ENCODE peak calls at places on chromosomes 13 and 19, in ten cellular contexts. One of them, this sample, is unnamed.

GRCh38 chr13:37383856-37384255 is 214.7 kb downstream of the POSTN start:
- DNase-seq in WERI-Rb-1: no peak
- DNase-seq in stimulated activated CD4-positive, alpha-beta T cell treated with anti-CD3 and anti-CD28 coated beads, TNF-alpha, amount 100 ng/mL, for 48 hours: no peak
- DNase-seq in pancreas: no peak
- DNase-seq in fibroblast of lung: no peak
- DNase-seq in amygdala: no peak
- DNase-seq in KG1: no peak
- DNase-seq in IMR-90: no peak
- DNase-seq in stimulated activated CD8-positive, alpha-beta memory T cell treated with anti-CD3 and anti-CD28 coated beads, Interleukin-2, amount 100 ng/mL, for 48 hours: no peak
- DNase-seq in astrocyte: no peak
- DNase-seq in this sample: no peak

GRCh38 chr13:94726425-94726824 is 14.1 kb upstream of the SOX21 start:
- DNase-seq in WERI-Rb-1: no peak
- DNase-seq in stimulated activated CD4-positive, alpha-beta T cell treated with anti-CD3 and anti-CD28 coated beads, TNF-alpha, amount 100 ng/mL, for 48 hours: no peak
- DNase-seq in pancreas: no peak
- DNase-seq in fibroblast of lung: no peak
- DNase-seq in amygdala: no peak
- DNase-seq in KG1: no peak
- DNase-seq in IMR-90: no peak
- DNase-seq in stimulated activated CD8-positive, alpha-beta memory T cell treated with anti-CD3 and anti-CD28 coated beads, Interleukin-2, amount 100 ng/mL, for 48 hours: no peak
- DNase-seq in astrocyte: no peak
- DNase-seq in this sample: no peak

GRCh38 chr19:39130337-39131254 is 5.0 kb downstream of the PAK4 start:
- DNase-seq in WERI-Rb-1: no peak
- DNase-seq in stimulated activated CD4-positive, alpha-beta T cell treated with anti-CD3 and anti-CD28 coated beads, TNF-alpha, amount 100 ng/mL, for 48 hours: no peak
- DNase-seq in pancreas: no peak
- DNase-seq in fibroblast of lung: no peak
- DNase-seq in amygdala: no peak
- DNase-seq in KG1: no peak
- DNase-seq in IMR-90: no peak
- DNase-seq in stimulated activated CD8-positive, alpha-beta memory T cell treated with anti-CD3 and anti-CD28 coated beads, Interleukin-2, amount 100 ng/mL, for 48 hours: no peak
- DNase-seq in astrocyte: no peak
- DNase-seq in this sample: no peak

GRCh38 chr19:46471116-46471733 is at the start of gene PNMA8A:
- DNase-seq in WERI-Rb-1: peak
- DNase-seq in stimulated activated CD4-positive, alpha-beta T cell treated with anti-CD3 and anti-CD28 coated beads, TNF-alpha, amount 100 ng/mL, for 48 hours: no peak
- DNase-seq in pancreas: peak
- DNase-seq in fibroblast of lung: peak
- DNase-seq in amygdala: peak
- DNase-seq in KG1: no peak
- DNase-seq in IMR-90: peak
- DNase-seq in stimulated activated CD8-positive, alpha-beta memory T cell treated with anti-CD3 and anti-CD28 coated beads, Interleukin-2, amount 100 ng/mL, for 48 hours: no peak
- DNase-seq in astrocyte: peak
- DNase-seq in this sample: no peak

GRCh38 chr19:8304841-8305621 is 3.1 kb downstream of the CD320 start:
- DNase-seq in WERI-Rb-1: peak
- DNase-seq in stimulated activated CD4-positive, alpha-beta T cell treated with anti-CD3 and anti-CD28 coated beads, TNF-alpha, amount 100 ng/mL, for 48 hours: no peak
- DNase-seq in pancreas: peak
- DNase-seq in fibroblast of lung: no peak
- DNase-seq in amygdala: no peak
- DNase-seq in KG1: no peak
- DNase-seq in IMR-90: no peak
- DNase-seq in stimulated activated CD8-positive, alpha-beta memory T cell treated with anti-CD3 and anti-CD28 coated beads, Interleukin-2, amount 100 ng/mL, for 48 hours: no peak
- DNase-seq in astrocyte: no peak
- DNase-seq in this sample: no peak

GRCh38 chr19:18895038-18895827 is 725 bp downstream of the CERS1 start:
- DNase-seq in WERI-Rb-1: peak
- DNase-seq in stimulated activated CD4-positive, alpha-beta T cell treated with anti-CD3 and anti-CD28 coated beads, TNF-alpha, amount 100 ng/mL, for 48 hours: no peak
- DNase-seq in pancreas: peak
- DNase-seq in fibroblast of lung: peak
- DNase-seq in amygdala: peak
- DNase-seq in KG1: peak
- DNase-seq in IMR-90: no peak
- DNase-seq in stimulated activated CD8-positive, alpha-beta memory T cell treated with anti-CD3 and anti-CD28 coated beads, Interleukin-2, amount 100 ng/mL, for 48 hours: no peak
- DNase-seq in astrocyte: no peak
- DNase-seq in this sample: no peak

GRCh38 chr13:41054919-41055619 is 6.2 kb upstream of the WBP4 start:
- DNase-seq in WERI-Rb-1: no peak
- DNase-seq in stimulated activated CD4-positive, alpha-beta T cell treated with anti-CD3 and anti-CD28 coated beads, TNF-alpha, amount 100 ng/mL, for 48 hours: no peak
- DNase-seq in pancreas: no peak
- DNase-seq in fibroblast of lung: no peak
- DNase-seq in amygdala: no peak
- DNase-seq in KG1: no peak
- DNase-seq in IMR-90: no peak
- DNase-seq in stimulated activated CD8-positive, alpha-beta memory T cell treated with anti-CD3 and anti-CD28 coated beads, Interleukin-2, amount 100 ng/mL, for 48 hours: no peak
- DNase-seq in astrocyte: no peak
- DNase-seq in this sample: no peak

GRCh38 chr13:109243311-109243951 is 543.0 kb downstream of the IRS2 start:
- DNase-seq in WERI-Rb-1: no peak
- DNase-seq in stimulated activated CD4-positive, alpha-beta T cell treated with anti-CD3 and anti-CD28 coated beads, TNF-alpha, amount 100 ng/mL, for 48 hours: no peak
- DNase-seq in pancreas: no peak
- DNase-seq in fibroblast of lung: peak
- DNase-seq in amygdala: peak
- DNase-seq in KG1: no peak
- DNase-seq in IMR-90: peak
- DNase-seq in stimulated activated CD8-positive, alpha-beta memory T cell treated with anti-CD3 and anti-CD28 coated beads, Interleukin-2, amount 100 ng/mL, for 48 hours: no peak
- DNase-seq in astrocyte: peak
- DNase-seq in this sample: no peak

GRCh38 chr13:72689181-72689696 is 38.2 kb downstream of the MZT1 start:
- DNase-seq in WERI-Rb-1: no peak
- DNase-seq in stimulated activated CD4-positive, alpha-beta T cell treated with anti-CD3 and anti-CD28 coated beads, TNF-alpha, amount 100 ng/mL, for 48 hours: no peak
- DNase-seq in pancreas: no peak
- DNase-seq in fibroblast of lung: peak
- DNase-seq in amygdala: no peak
- DNase-seq in KG1: no peak
- DNase-seq in IMR-90: no peak
- DNase-seq in stimulated activated CD8-positive, alpha-beta memory T cell treated with anti-CD3 and anti-CD28 coated beads, Interleukin-2, amount 100 ng/mL, for 48 hours: no peak
- DNase-seq in astrocyte: peak
- DNase-seq in this sample: no peak

GRCh38 chr13:51241720-51242119 is 19.5 kb downstream of the FAM124A start:
- DNase-seq in WERI-Rb-1: no peak
- DNase-seq in stimulated activated CD4-positive, alpha-beta T cell treated with anti-CD3 and anti-CD28 coated beads, TNF-alpha, amount 100 ng/mL, for 48 hours: no peak
- DNase-seq in pancreas: no peak
- DNase-seq in fibroblast of lung: no peak
- DNase-seq in amygdala: no peak
- DNase-seq in KG1: no peak
- DNase-seq in IMR-90: no peak
- DNase-seq in stimulated activated CD8-positive, alpha-beta memory T cell treated with anti-CD3 and anti-CD28 coated beads, Interleukin-2, amount 100 ng/mL, for 48 hours: no peak
- DNase-seq in astrocyte: no peak
- DNase-seq in this sample: no peak

GRCh38 chr13:57553932-57554331 is 77.6 kb upstream of the PCDH17 start:
- DNase-seq in WERI-Rb-1: no peak
- DNase-seq in stimulated activated CD4-positive, alpha-beta T cell treated with anti-CD3 and anti-CD28 coated beads, TNF-alpha, amount 100 ng/mL, for 48 hours: no peak
- DNase-seq in pancreas: no peak
- DNase-seq in fibroblast of lung: no peak
- DNase-seq in amygdala: no peak
- DNase-seq in KG1: no peak
- DNase-seq in IMR-90: no peak
- DNase-seq in stimulated activated CD8-positive, alpha-beta memory T cell treated with anti-CD3 and anti-CD28 coated beads, Interleukin-2, amount 100 ng/mL, for 48 hours: no peak
- DNase-seq in astrocyte: no peak
- DNase-seq in this sample: no peak

GRCh38 chr19:35109395-35110112 is 6.1 kb upstream of the FXYD3 start:
- DNase-seq in WERI-Rb-1: peak
- DNase-seq in stimulated activated CD4-positive, alpha-beta T cell treated with anti-CD3 and anti-CD28 coated beads, TNF-alpha, amount 100 ng/mL, for 48 hours: no peak
- DNase-seq in pancreas: no peak
- DNase-seq in fibroblast of lung: no peak
- DNase-seq in amygdala: peak
- DNase-seq in KG1: no peak
- DNase-seq in IMR-90: no peak
- DNase-seq in stimulated activated CD8-positive, alpha-beta memory T cell treated with anti-CD3 and anti-CD28 coated beads, Interleukin-2, amount 100 ng/mL, for 48 hours: no peak
- DNase-seq in astrocyte: no peak
- DNase-seq in this sample: no peak

GRCh38 chr19:35692010-35692409 is 12.3 kb upstream of the ZBTB32 start:
- DNase-seq in WERI-Rb-1: no peak
- DNase-seq in stimulated activated CD4-positive, alpha-beta T cell treated with anti-CD3 and anti-CD28 coated beads, TNF-alpha, amount 100 ng/mL, for 48 hours: no peak
- DNase-seq in pancreas: peak
- DNase-seq in fibroblast of lung: no peak
- DNase-seq in amygdala: no peak
- DNase-seq in KG1: no peak
- DNase-seq in IMR-90: no peak
- DNase-seq in stimulated activated CD8-positive, alpha-beta memory T cell treated with anti-CD3 and anti-CD28 coated beads, Interleukin-2, amount 100 ng/mL, for 48 hours: no peak
- DNase-seq in astrocyte: no peak
- DNase-seq in this sample: no peak

GRCh38 chr13:71524245-71525002 is 342.6 kb downstream of the DACH1 start:
- DNase-seq in WERI-Rb-1: no peak
- DNase-seq in stimulated activated CD4-positive, alpha-beta T cell treated with anti-CD3 and anti-CD28 coated beads, TNF-alpha, amount 100 ng/mL, for 48 hours: no peak
- DNase-seq in pancreas: no peak
- DNase-seq in fibroblast of lung: no peak
- DNase-seq in amygdala: no peak
- DNase-seq in KG1: no peak
- DNase-seq in IMR-90: no peak
- DNase-seq in stimulated activated CD8-positive, alpha-beta memory T cell treated with anti-CD3 and anti-CD28 coated beads, Interleukin-2, amount 100 ng/mL, for 48 hours: no peak
- DNase-seq in astrocyte: no peak
- DNase-seq in this sample: no peak

GRCh38 chr13:73338389-73338788 is 279.6 kb downstream of the KLF5 start:
- DNase-seq in WERI-Rb-1: no peak
- DNase-seq in stimulated activated CD4-positive, alpha-beta T cell treated with anti-CD3 and anti-CD28 coated beads, TNF-alpha, amount 100 ng/mL, for 48 hours: no peak
- DNase-seq in pancreas: no peak
- DNase-seq in fibroblast of lung: no peak
- DNase-seq in amygdala: no peak
- DNase-seq in KG1: no peak
- DNase-seq in IMR-90: no peak
- DNase-seq in stimulated activated CD8-positive, alpha-beta memory T cell treated with anti-CD3 and anti-CD28 coated beads, Interleukin-2, amount 100 ng/mL, for 48 hours: no peak
- DNase-seq in astrocyte: no peak
- DNase-seq in this sample: no peak

GRCh38 chr19:55092423-55093318 is 17.0 kb downstream of the EPS8L1 start:
- DNase-seq in WERI-Rb-1: no peak
- DNase-seq in stimulated activated CD4-positive, alpha-beta T cell treated with anti-CD3 and anti-CD28 coated beads, TNF-alpha, amount 100 ng/mL, for 48 hours: no peak
- DNase-seq in pancreas: peak
- DNase-seq in fibroblast of lung: no peak
- DNase-seq in amygdala: no peak
- DNase-seq in KG1: no peak
- DNase-seq in IMR-90: no peak
- DNase-seq in stimulated activated CD8-positive, alpha-beta memory T cell treated with anti-CD3 and anti-CD28 coated beads, Interleukin-2, amount 100 ng/mL, for 48 hours: no peak
- DNase-seq in astrocyte: no peak
- DNase-seq in this sample: no peak

GRCh38 chr13:48749699-48750473 is 96.2 kb downstream of the CYSLTR2 start:
- DNase-seq in WERI-Rb-1: no peak
- DNase-seq in stimulated activated CD4-positive, alpha-beta T cell treated with anti-CD3 and anti-CD28 coated beads, TNF-alpha, amount 100 ng/mL, for 48 hours: peak
- DNase-seq in pancreas: peak
- DNase-seq in fibroblast of lung: peak
- DNase-seq in amygdala: peak
- DNase-seq in KG1: no peak
- DNase-seq in IMR-90: peak
- DNase-seq in stimulated activated CD8-positive, alpha-beta memory T cell treated with anti-CD3 and anti-CD28 coated beads, Interleukin-2, amount 100 ng/mL, for 48 hours: peak
- DNase-seq in astrocyte: peak
- DNase-seq in this sample: peak

GRCh38 chr13:79307866-79308298 is 98.2 kb downstream of the RBM26 start:
- DNase-seq in WERI-Rb-1: no peak
- DNase-seq in stimulated activated CD4-positive, alpha-beta T cell treated with anti-CD3 and anti-CD28 coated beads, TNF-alpha, amount 100 ng/mL, for 48 hours: no peak
- DNase-seq in pancreas: no peak
- DNase-seq in fibroblast of lung: peak
- DNase-seq in amygdala: no peak
- DNase-seq in KG1: no peak
- DNase-seq in IMR-90: peak
- DNase-seq in stimulated activated CD8-positive, alpha-beta memory T cell treated with anti-CD3 and anti-CD28 coated beads, Interleukin-2, amount 100 ng/mL, for 48 hours: no peak
- DNase-seq in astrocyte: peak
- DNase-seq in this sample: no peak

GRCh38 chr13:30404207-30404606 is 18.1 kb upstream of the UBE2L5 start:
- DNase-seq in WERI-Rb-1: no peak
- DNase-seq in stimulated activated CD4-positive, alpha-beta T cell treated with anti-CD3 and anti-CD28 coated beads, TNF-alpha, amount 100 ng/mL, for 48 hours: no peak
- DNase-seq in pancreas: no peak
- DNase-seq in fibroblast of lung: no peak
- DNase-seq in amygdala: no peak
- DNase-seq in KG1: no peak
- DNase-seq in IMR-90: no peak
- DNase-seq in stimulated activated CD8-positive, alpha-beta memory T cell treated with anti-CD3 and anti-CD28 coated beads, Interleukin-2, amount 100 ng/mL, for 48 hours: no peak
- DNase-seq in astrocyte: no peak
- DNase-seq in this sample: no peak

GRCh38 chr13:36814465-36814864 is 4.6 kb upstream of the RFXAP start:
- DNase-seq in WERI-Rb-1: no peak
- DNase-seq in stimulated activated CD4-positive, alpha-beta T cell treated with anti-CD3 and anti-CD28 coated beads, TNF-alpha, amount 100 ng/mL, for 48 hours: no peak
- DNase-seq in pancreas: no peak
- DNase-seq in fibroblast of lung: no peak
- DNase-seq in amygdala: no peak
- DNase-seq in KG1: no peak
- DNase-seq in IMR-90: no peak
- DNase-seq in stimulated activated CD8-positive, alpha-beta memory T cell treated with anti-CD3 and anti-CD28 coated beads, Interleukin-2, amount 100 ng/mL, for 48 hours: no peak
- DNase-seq in astrocyte: no peak
- DNase-seq in this sample: no peak

GRCh38 chr13:93700115-93700514 is 473.5 kb downstream of the GPC6 start:
- DNase-seq in WERI-Rb-1: no peak
- DNase-seq in stimulated activated CD4-positive, alpha-beta T cell treated with anti-CD3 and anti-CD28 coated beads, TNF-alpha, amount 100 ng/mL, for 48 hours: no peak
- DNase-seq in pancreas: no peak
- DNase-seq in fibroblast of lung: peak
- DNase-seq in amygdala: no peak
- DNase-seq in KG1: no peak
- DNase-seq in IMR-90: peak
- DNase-seq in stimulated activated CD8-positive, alpha-beta memory T cell treated with anti-CD3 and anti-CD28 coated beads, Interleukin-2, amount 100 ng/mL, for 48 hours: no peak
- DNase-seq in astrocyte: peak
- DNase-seq in this sample: no peak

GRCh38 chr13:37905736-37906135 is 36.2 kb upstream of the TRPC4 start:
- DNase-seq in WERI-Rb-1: no peak
- DNase-seq in stimulated activated CD4-positive, alpha-beta T cell treated with anti-CD3 and anti-CD28 coated beads, TNF-alpha, amount 100 ng/mL, for 48 hours: no peak
- DNase-seq in pancreas: no peak
- DNase-seq in fibroblast of lung: peak
- DNase-seq in amygdala: no peak
- DNase-seq in KG1: no peak
- DNase-seq in IMR-90: no peak
- DNase-seq in stimulated activated CD8-positive, alpha-beta memory T cell treated with anti-CD3 and anti-CD28 coated beads, Interleukin-2, amount 100 ng/mL, for 48 hours: no peak
- DNase-seq in astrocyte: peak
- DNase-seq in this sample: no peak

GRCh38 chr19:47275866-47276461 is 1.3 kb downstream of the INAFM1 start:
- DNase-seq in WERI-Rb-1: no peak
- DNase-seq in stimulated activated CD4-positive, alpha-beta T cell treated with anti-CD3 and anti-CD28 coated beads, TNF-alpha, amount 100 ng/mL, for 48 hours: no peak
- DNase-seq in pancreas: peak
- DNase-seq in fibroblast of lung: peak
- DNase-seq in amygdala: no peak
- DNase-seq in KG1: no peak
- DNase-seq in IMR-90: peak
- DNase-seq in stimulated activated CD8-positive, alpha-beta memory T cell treated with anti-CD3 and anti-CD28 coated beads, Interleukin-2, amount 100 ng/mL, for 48 hours: no peak
- DNase-seq in astrocyte: peak
- DNase-seq in this sample: no peak

GRCh38 chr19:644789-645188 is 5.1 kb downstream of the FGF22 start:
- DNase-seq in WERI-Rb-1: no peak
- DNase-seq in stimulated activated CD4-positive, alpha-beta T cell treated with anti-CD3 and anti-CD28 coated beads, TNF-alpha, amount 100 ng/mL, for 48 hours: no peak
- DNase-seq in pancreas: no peak
- DNase-seq in fibroblast of lung: no peak
- DNase-seq in amygdala: no peak
- DNase-seq in KG1: no peak
- DNase-seq in IMR-90: no peak
- DNase-seq in stimulated activated CD8-positive, alpha-beta memory T cell treated with anti-CD3 and anti-CD28 coated beads, Interleukin-2, amount 100 ng/mL, for 48 hours: no peak
- DNase-seq in astrocyte: no peak
- DNase-seq in this sample: no peak

GRCh38 chr13:42990147-42990990 is 1.7 kb downstream of the EPSTI1 start:
- DNase-seq in WERI-Rb-1: no peak
- DNase-seq in stimulated activated CD4-positive, alpha-beta T cell treated with anti-CD3 and anti-CD28 coated beads, TNF-alpha, amount 100 ng/mL, for 48 hours: no peak
- DNase-seq in pancreas: no peak
- DNase-seq in fibroblast of lung: no peak
- DNase-seq in amygdala: no peak
- DNase-seq in KG1: no peak
- DNase-seq in IMR-90: peak
- DNase-seq in stimulated activated CD8-positive, alpha-beta memory T cell treated with anti-CD3 and anti-CD28 coated beads, Interleukin-2, amount 100 ng/mL, for 48 hours: no peak
- DNase-seq in astrocyte: no peak
- DNase-seq in this sample: no peak

GRCh38 chr13:32415019-32415418 is 12.9 kb downstream of the N4BP2L1 start:
- DNase-seq in WERI-Rb-1: peak
- DNase-seq in stimulated activated CD4-positive, alpha-beta T cell treated with anti-CD3 and anti-CD28 coated beads, TNF-alpha, amount 100 ng/mL, for 48 hours: no peak
- DNase-seq in pancreas: no peak
- DNase-seq in fibroblast of lung: no peak
- DNase-seq in amygdala: no peak
- DNase-seq in KG1: no peak
- DNase-seq in IMR-90: no peak
- DNase-seq in stimulated activated CD8-positive, alpha-beta memory T cell treated with anti-CD3 and anti-CD28 coated beads, Interleukin-2, amount 100 ng/mL, for 48 hours: no peak
- DNase-seq in astrocyte: no peak
- DNase-seq in this sample: no peak

GRCh38 chr13:101305981-101306411 is 110.3 kb downstream of the NALCN start:
- DNase-seq in WERI-Rb-1: no peak
- DNase-seq in stimulated activated CD4-positive, alpha-beta T cell treated with anti-CD3 and anti-CD28 coated beads, TNF-alpha, amount 100 ng/mL, for 48 hours: no peak
- DNase-seq in pancreas: peak
- DNase-seq in fibroblast of lung: no peak
- DNase-seq in amygdala: no peak
- DNase-seq in KG1: no peak
- DNase-seq in IMR-90: no peak
- DNase-seq in stimulated activated CD8-positive, alpha-beta memory T cell treated with anti-CD3 and anti-CD28 coated beads, Interleukin-2, amount 100 ng/mL, for 48 hours: no peak
- DNase-seq in astrocyte: no peak
- DNase-seq in this sample: no peak

GRCh38 chr19:53906211-53907192 is 2.6 kb upstream of the CACNG7 start:
- DNase-seq in WERI-Rb-1: peak
- DNase-seq in stimulated activated CD4-positive, alpha-beta T cell treated with anti-CD3 and anti-CD28 coated beads, TNF-alpha, amount 100 ng/mL, for 48 hours: peak
- DNase-seq in pancreas: peak
- DNase-seq in fibroblast of lung: no peak
- DNase-seq in amygdala: peak
- DNase-seq in KG1: no peak
- DNase-seq in IMR-90: no peak
- DNase-seq in stimulated activated CD8-positive, alpha-beta memory T cell treated with anti-CD3 and anti-CD28 coated beads, Interleukin-2, amount 100 ng/mL, for 48 hours: peak
- DNase-seq in astrocyte: no peak
- DNase-seq in this sample: no peak